ENCODE peak calls at places on chromosomes 11 and 22, in nine cellular contexts. F is IMR-90, B is tibial nerve, P is transverse colon, K is prostate gland, W is HCT116, S is Peyer's patch, A is A549, E is GM12878. V is an unnamed sample.

GRCh38 chr22:38267086-38267485 is 5.7 kb downstream of the TMEM184B start:
- DNase-seq in F (peak), B (no peak), P (no peak), K (no peak), W (no peak), S (no peak), A (no peak), E (no peak), V (peak)

GRCh38 chr11:60747359-60747873 is 9.3 kb upstream of the MS4A15 start:
- DNase-seq in F (no peak), B (no peak), P (no peak), K (no peak), W (no peak), S (no peak), A (no peak), E (no peak), V (no peak)

GRCh38 chr11:38788591-38788990 is 2190.6 kb upstream of the RAG2 start:
- DNase-seq in F (no peak), B (no peak), P (no peak), K (no peak), W (no peak), S (no peak), A (no peak), E (no peak), V (no peak)

GRCh38 chr11:91641153-91641552 is 583.5 kb upstream of the FAT3 start:
- DNase-seq in F (no peak), B (no peak), P (no peak), K (no peak), W (no peak), S (no peak), A (no peak), E (no peak), V (no peak)

GRCh38 chr11:107916671-107917241 is 11.5 kb upstream of the RAB39A start:
- DNase-seq in F (no peak), B (no peak), P (peak), K (no peak), W (no peak), S (no peak), A (no peak), E (no peak), V (peak)

GRCh38 chr11:126416542-126417090 is 61.1 kb downstream of the ST3GAL4 start:
- DNase-seq in F (peak), B (peak), P (peak), K (peak), W (no peak), S (peak), A (no peak), E (peak), V (peak)

GRCh38 chr22:17265649-17266248 is 46.5 kb upstream of the ADA2 start:
- DNase-seq in F (no peak), B (no peak), P (peak), K (no peak), W (no peak), S (peak), A (no peak), E (no peak), V (no peak)

GRCh38 chr11:17371614-17372013 is 16.8 kb downstream of the KCNJ11 start:
- DNase-seq in F (peak), B (no peak), P (no peak), K (no peak), W (peak), S (no peak), A (peak), E (no peak), V (no peak)

GRCh38 chr22:32591620-32592019 is 117.0 kb downstream of the FBXO7 start:
- DNase-seq in F (peak), B (no peak), P (no peak), K (no peak), W (no peak), S (no peak), A (no peak), E (no peak), V (no peak)

GRCh38 chr22:30893434-30894370 is 74.9 kb downstream of the MORC2 start:
- DNase-seq in F (no peak), B (no peak), P (peak), K (no peak), W (no peak), S (no peak), A (no peak), E (no peak), V (no peak)

GRCh38 chr11:18066626-18067025 is 20.6 kb upstream of the TPH1 start:
- DNase-seq in F (peak), B (no peak), P (no peak), K (no peak), W (no peak), S (no peak), A (no peak), E (no peak), V (no peak)

GRCh38 chr11:94120946-94121345 is 7.7 kb upstream of the PANX1 start:
- DNase-seq in F (peak), B (no peak), P (no peak), K (no peak), W (no peak), S (no peak), A (no peak), E (no peak), V (no peak)

GRCh38 chr11:78080818-78081495 is 1.3 kb upstream of the NDUFC2 start:
- DNase-seq in F (peak), B (no peak), P (no peak), K (no peak), W (no peak), S (no peak), A (no peak), E (no peak), V (no peak)

GRCh38 chr11:129440028-129440630 is 64.5 kb downstream of the BARX2 start:
- DNase-seq in F (no peak), B (no peak), P (no peak), K (peak), W (no peak), S (no peak), A (peak), E (no peak), V (no peak)

GRCh38 chr22:37708580-37709444 is 12.0 kb downstream of the TRIOBP start:
- DNase-seq in F (no peak), B (no peak), P (no peak), K (no peak), W (no peak), S (no peak), A (no peak), E (no peak), V (peak)

GRCh38 chr11:44701276-44701675 is 25.5 kb upstream of the TSPAN18 start:
- DNase-seq in F (no peak), B (no peak), P (no peak), K (no peak), W (no peak), S (no peak), A (no peak), E (no peak), V (no peak)

GRCh38 chr22:19880786-19881569 is 26.3 kb upstream of the GNB1L start:
- DNase-seq in F (peak), B (peak), P (no peak), K (no peak), W (peak), S (peak), A (peak), E (no peak), V (peak)

GRCh38 chr11:64340671-64341335 is 799 bp downstream of the CCDC88B start:
- DNase-seq in F (no peak), B (no peak), P (peak), K (no peak), W (no peak), S (peak), A (no peak), E (no peak), V (no peak)

GRCh38 chr11:58776891-58777451 is 45.2 kb upstream of the GLYAT start:
- DNase-seq in F (no peak), B (no peak), P (no peak), K (no peak), W (no peak), S (no peak), A (no peak), E (no peak), V (no peak)

GRCh38 chr11:3609416-3610265 is 32.2 kb downstream of the ART5 start:
- DNase-seq in F (peak), B (no peak), P (no peak), K (peak), W (peak), S (no peak), A (peak), E (no peak), V (no peak)

GRCh38 chr22:45208993-45209838 is 31.5 kb downstream of the KIAA0930 start:
- DNase-seq in F (peak), B (no peak), P (no peak), K (no peak), W (no peak), S (peak), A (peak), E (no peak), V (no peak)

GRCh38 chr11:49221112-49221511 is 12.7 kb upstream of the FOLH1 start:
- DNase-seq in F (no peak), B (no peak), P (no peak), K (no peak), W (no peak), S (no peak), A (no peak), E (no peak), V (no peak)

GRCh38 chr11:35539781-35540281 is 14.4 kb upstream of the PAMR1 start:
- DNase-seq in F (peak), B (peak), P (peak), K (no peak), W (no peak), S (no peak), A (no peak), E (no peak), V (no peak)

GRCh38 chr11:91869751-91870150 is 354.9 kb upstream of the FAT3 start:
- DNase-seq in F (no peak), B (no peak), P (no peak), K (no peak), W (no peak), S (no peak), A (no peak), E (no peak), V (no peak)

GRCh38 chr11:18192988-18193387 is 20.4 kb downstream of the MRGPRX4 start:
- DNase-seq in F (no peak), B (no peak), P (no peak), K (no peak), W (no peak), S (no peak), A (no peak), E (peak), V (no peak)

GRCh38 chr11:83629775-83630174 is 343.6 kb upstream of the CCDC90B start:
- DNase-seq in F (no peak), B (no peak), P (no peak), K (no peak), W (no peak), S (no peak), A (no peak), E (no peak), V (no peak)

GRCh38 chr11:19803506-19803998 is 90.9 kb downstream of the NAV2 start:
- DNase-seq in F (no peak), B (no peak), P (peak), K (no peak), W (no peak), S (no peak), A (no peak), E (no peak), V (no peak)

GRCh38 chr11:61718613-61719302 is 33.7 kb upstream of the MYRF start:
- DNase-seq in F (peak), B (no peak), P (no peak), K (no peak), W (no peak), S (no peak), A (no peak), E (no peak), V (no peak)

GRCh38 chr11:35621620-35622019 is 3.4 kb downstream of the FJX1 start:
- DNase-seq in F (no peak), B (no peak), P (no peak), K (no peak), W (no peak), S (no peak), A (no peak), E (no peak), V (no peak)

GRCh38 chr11:2990617-2991476 is 1.3 kb downstream of the NAP1L4 start:
- DNase-seq in F (no peak), B (no peak), P (peak), K (no peak), W (no peak), S (no peak), A (peak), E (no peak), V (no peak)

GRCh38 chr11:763073-763463 is 14.2 kb downstream of the GATD1 start:
- DNase-seq in F (no peak), B (no peak), P (peak), K (no peak), W (no peak), S (peak), A (no peak), E (no peak), V (no peak)

GRCh38 chr11:9362393-9362863 is 22.0 kb upstream of the IPO7 start:
- DNase-seq in F (no peak), B (no peak), P (no peak), K (no peak), W (no peak), S (no peak), A (no peak), E (no peak), V (no peak)

GRCh38 chr11:9367551-9367950 is 16.9 kb upstream of the IPO7 start:
- DNase-seq in F (no peak), B (no peak), P (no peak), K (no peak), W (no peak), S (no peak), A (no peak), E (no peak), V (no peak)

GRCh38 chr11:9363954-9364912 is 20.2 kb upstream of the IPO7 start:
- DNase-seq in F (peak), B (peak), P (peak), K (peak), W (peak), S (peak), A (peak), E (peak), V (peak)
- TF ChIP-seq CTCF in F (peak), B (no peak), P (no peak), K (no peak), W (no peak), S (no peak), A (no peak), E (no peak), V (no peak)

GRCh38 chr11:111978028-111978771 is 41.1 kb downstream of the DIXDC1 start:
- DNase-seq in F (peak), B (peak), P (peak), K (peak), W (no peak), S (no peak), A (no peak), E (no peak), V (peak)
- H3K4me3 ChIP-seq in F (peak), B (peak), P (peak), K (peak), W (no peak), S (peak), A (no peak), E (no peak), V (peak)

DNA sequence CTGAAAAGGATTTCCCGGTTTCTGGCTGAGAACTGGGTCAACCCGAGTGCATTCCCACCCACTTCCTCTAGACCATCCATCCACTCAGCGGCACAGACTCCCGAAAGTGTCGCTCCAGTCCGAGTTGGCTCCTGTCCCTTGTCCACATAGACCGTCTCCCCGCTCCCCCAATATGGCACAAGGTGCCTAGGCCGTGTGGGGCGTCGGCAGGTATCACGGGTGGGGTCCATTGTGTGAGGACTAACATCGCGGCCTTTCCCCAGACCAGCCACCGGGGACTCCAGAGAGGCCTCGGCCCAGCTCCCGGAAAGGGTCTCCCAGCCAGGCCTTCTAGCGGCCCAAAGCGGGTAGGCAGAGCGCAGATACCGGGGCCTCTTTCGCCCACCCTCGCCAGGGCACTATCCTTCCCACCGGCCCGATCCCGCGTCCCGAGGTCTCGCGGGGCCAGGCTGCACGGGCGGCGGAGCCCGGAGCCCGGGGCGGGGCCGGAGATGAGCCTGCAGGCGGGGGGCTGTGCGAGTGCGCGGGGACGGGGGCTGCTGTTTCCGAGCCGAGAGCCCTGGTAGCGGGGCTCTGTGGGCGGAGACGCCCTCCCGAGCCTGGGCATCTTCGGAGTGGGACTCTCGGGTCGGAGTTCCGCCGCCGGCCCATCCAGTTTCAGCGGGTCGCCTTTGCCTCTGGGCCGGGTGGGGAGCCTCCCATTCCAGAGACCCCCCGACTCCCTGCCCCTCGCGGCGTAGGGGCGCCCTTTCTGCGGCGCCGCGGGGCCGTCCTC is 21.1 kb downstream of the SERPINH1 start:
- DNase-seq in F (peak), B (peak), P (peak), K (no peak), W (no peak), S (peak), A (peak), E (no peak), V (peak)
- TF ChIP-seq POLR2A in F (peak), B (peak), P (no peak), K (no peak), W (no peak), S (peak), A (peak), E (peak), V (peak)

GRCh38 chr22:22884010-22884887 is 3.4 kb upstream of the IGLL5 start:
- DNase-seq in F (peak), B (peak), P (peak), K (no peak), W (peak), S (no peak), A (peak), E (no peak), V (no peak)
- TF ChIP-seq CTCF in F (peak), B (peak), P (peak), K (peak), W (peak), S (peak), A (peak), E (no peak), V (peak)

GRCh38 chr22:40193429-40194421 is 16.0 kb downstream of the TNRC6B start:
- DNase-seq in F (peak), B (no peak), P (no peak), K (no peak), W (no peak), S (no peak), A (peak), E (no peak), V (no peak)
- H3K4me3 ChIP-seq in F (no peak), B (no peak), P (no peak), K (no peak), W (no peak), S (no peak), A (no peak), E (no peak), V (no peak)

GRCh38 chr11:7983832-7984590 is 3.1 kb upstream of the EIF3F start:
- DNase-seq in F (no peak), B (no peak), P (no peak), K (no peak), W (no peak), S (no peak), A (no peak), E (no peak), V (no peak)

GRCh38 chr11:7982582-7983119 is 4.5 kb upstream of the EIF3F start:
- DNase-seq in F (no peak), B (no peak), P (no peak), K (no peak), W (no peak), S (no peak), A (no peak), E (peak), V (no peak)

GRCh38 chr11:7981758-7982157 is 5.4 kb upstream of the EIF3F start:
- DNase-seq in F (no peak), B (no peak), P (no peak), K (no peak), W (no peak), S (no peak), A (no peak), E (no peak), V (no peak)

GRCh38 chr11:7986768-7987559 is at the start of gene EIF3F:
- DNase-seq in F (peak), B (peak), P (peak), K (peak), W (peak), S (peak), A (peak), E (peak), V (peak)
- TF ChIP-seq POLR2A in F (peak), B (no peak), P (peak), K (peak), W (no peak), S (peak), A (peak), E (peak), V (peak)

V was measured in heart left ventricle.